ENCODE peak calls at places on chromosomes 16 and 17, in six cellular contexts. One of them, this sample, is unnamed. For H3K9me3, the result is how much of the 10 kb centered on the place peaks cover.

GRCh38 chr16:73068546-73069401 is 20.8 kb upstream of the ZFHX3 start:
- DNase-seq in OCI-LY7: no peak
- DNase-seq in lung: peak
- DNase-seq in upper lobe of right lung: peak
- DNase-seq in Peyer's patch: peak
- DNase-seq in esophagus squamous epithelium: no peak
- DNase-seq in this sample: no peak

GRCh38 chr16:63426275-63426870 is 1390.1 kb upstream of the CDH8 start:
- DNase-seq in lung: no peak
- DNase-seq in upper lobe of right lung: no peak
- DNase-seq in OCI-LY7: no peak
- DNase-seq in Peyer's patch: no peak
- DNase-seq in esophagus squamous epithelium: no peak
- DNase-seq in this sample: no peak

GRCh38 chr17:65371702-65372101 is 189.7 kb downstream of the AXIN2 start:
- DNase-seq in Peyer's patch: no peak
- DNase-seq in OCI-LY7: no peak
- DNase-seq in upper lobe of right lung: peak
- DNase-seq in esophagus squamous epithelium: no peak
- DNase-seq in lung: peak
- DNase-seq in this sample: no peak

GRCh38 chr17:4934173-4934979 is 2.3 kb downstream of the GP1BA start:
- DNase-seq in lung: no peak
- DNase-seq in OCI-LY7: no peak
- DNase-seq in upper lobe of right lung: peak
- DNase-seq in esophagus squamous epithelium: no peak
- DNase-seq in Peyer's patch: no peak
- DNase-seq in this sample: no peak

GRCh38 chr17:77770331-77771105 is 188.0 kb upstream of the TNRC6C start:
- DNase-seq in esophagus squamous epithelium: no peak
- DNase-seq in upper lobe of right lung: no peak
- DNase-seq in OCI-LY7: no peak
- DNase-seq in Peyer's patch: no peak
- DNase-seq in lung: no peak
- DNase-seq in this sample: no peak

GRCh38 chr16:30136971-30137601 is 14.1 kb upstream of the MAPK3 start:
- DNase-seq in upper lobe of right lung: no peak
- DNase-seq in lung: no peak
- DNase-seq in esophagus squamous epithelium: no peak
- DNase-seq in Peyer's patch: no peak
- DNase-seq in OCI-LY7: no peak
- DNase-seq in this sample: no peak

GRCh38 chr17:19762515-19762961 is 14.4 kb upstream of the ALDH3A1 start:
- DNase-seq in esophagus squamous epithelium: no peak
- DNase-seq in lung: peak
- DNase-seq in upper lobe of right lung: peak
- DNase-seq in Peyer's patch: peak
- DNase-seq in OCI-LY7: peak
- DNase-seq in this sample: no peak

GRCh38 chr17:21475555-21475954 is 99.4 kb downstream of the KCNJ12 start:
- DNase-seq in esophagus squamous epithelium: no peak
- DNase-seq in Peyer's patch: no peak
- DNase-seq in upper lobe of right lung: no peak
- DNase-seq in OCI-LY7: no peak
- DNase-seq in lung: no peak
- DNase-seq in this sample: no peak

GRCh38 chr17:1736348-1737281 is 6.1 kb upstream of the SERPINF2 start:
- DNase-seq in upper lobe of right lung: peak
- DNase-seq in OCI-LY7: no peak
- DNase-seq in lung: no peak
- DNase-seq in esophagus squamous epithelium: no peak
- DNase-seq in Peyer's patch: peak
- DNase-seq in this sample: peak

GRCh38 chr17:32275060-32276042 is 9.7 kb downstream of the RHBDL3 start:
- DNase-seq in lung: no peak
- DNase-seq in upper lobe of right lung: no peak
- DNase-seq in Peyer's patch: no peak
- DNase-seq in OCI-LY7: no peak
- DNase-seq in esophagus squamous epithelium: no peak
- DNase-seq in this sample: no peak

GRCh38 chr17:8954339-8954738 is 11.2 kb downstream of the PIK3R5 start:
- DNase-seq in upper lobe of right lung: peak
- DNase-seq in esophagus squamous epithelium: peak
- DNase-seq in lung: peak
- DNase-seq in Peyer's patch: peak
- DNase-seq in OCI-LY7: peak
- DNase-seq in this sample: peak

GRCh38 chr17:7014995-7015586 is 2.7 kb downstream of the RNASEK start:
- DNase-seq in Peyer's patch: peak
- DNase-seq in esophagus squamous epithelium: no peak
- DNase-seq in lung: no peak
- DNase-seq in upper lobe of right lung: no peak
- DNase-seq in OCI-LY7: peak
- DNase-seq in this sample: peak

GRCh38 chr17:82911822-82912221 is 72.0 kb upstream of the ZNF750 start:
- DNase-seq in OCI-LY7: peak
- DNase-seq in upper lobe of right lung: no peak
- DNase-seq in Peyer's patch: no peak
- DNase-seq in esophagus squamous epithelium: no peak
- DNase-seq in lung: no peak
- DNase-seq in this sample: no peak

GRCh38 chr17:66690166-66690565 is 144.8 kb upstream of the CACNG5 start:
- DNase-seq in OCI-LY7: no peak
- DNase-seq in lung: no peak
- DNase-seq in Peyer's patch: no peak
- DNase-seq in upper lobe of right lung: no peak
- DNase-seq in esophagus squamous epithelium: no peak
- DNase-seq in this sample: no peak

GRCh38 chr16:12580809-12581208 is 222.9 kb downstream of the CPPED1 start:
- DNase-seq in OCI-LY7: no peak
- DNase-seq in lung: no peak
- DNase-seq in esophagus squamous epithelium: no peak
- DNase-seq in upper lobe of right lung: no peak
- DNase-seq in Peyer's patch: no peak
- DNase-seq in this sample: no peak

GRCh38 chr16:50463581-50464324 is 84.4 kb upstream of the NKD1 start:
- DNase-seq in esophagus squamous epithelium: no peak
- DNase-seq in OCI-LY7: no peak
- DNase-seq in upper lobe of right lung: peak
- DNase-seq in lung: no peak
- DNase-seq in Peyer's patch: peak
- DNase-seq in this sample: no peak

GRCh38 chr17:81340606-81341346 is 45.7 kb upstream of the SLC38A10 start:
- DNase-seq in OCI-LY7: no peak
- DNase-seq in upper lobe of right lung: no peak
- DNase-seq in Peyer's patch: peak
- DNase-seq in esophagus squamous epithelium: no peak
- DNase-seq in lung: no peak
- DNase-seq in this sample: no peak

GRCh38 chr16:28309811-28310311 is 17.5 kb downstream of the SBK1 start:
- DNase-seq in OCI-LY7: no peak
- DNase-seq in esophagus squamous epithelium: no peak
- DNase-seq in upper lobe of right lung: peak
- DNase-seq in Peyer's patch: peak
- DNase-seq in lung: no peak
- DNase-seq in this sample: peak

GRCh38 chr17:33038740-33039139 is 47.1 kb downstream of the SPACA3 start:
- DNase-seq in Peyer's patch: peak
- DNase-seq in OCI-LY7: peak
- DNase-seq in upper lobe of right lung: no peak
- DNase-seq in esophagus squamous epithelium: no peak
- DNase-seq in lung: no peak
- DNase-seq in this sample: no peak

GRCh38 chr16:2194852-2195315 is 1.5 kb downstream of the CASKIN1 start:
- DNase-seq in lung: peak
- DNase-seq in upper lobe of right lung: no peak
- DNase-seq in esophagus squamous epithelium: no peak
- DNase-seq in Peyer's patch: peak
- DNase-seq in OCI-LY7: peak
- DNase-seq in this sample: no peak

GRCh38 chr16:354971-355441 is 2.5 kb upstream of the AXIN1 start:
- DNase-seq in esophagus squamous epithelium: no peak
- DNase-seq in upper lobe of right lung: no peak
- DNase-seq in lung: no peak
- DNase-seq in Peyer's patch: no peak
- DNase-seq in OCI-LY7: no peak
- DNase-seq in this sample: peak

GRCh38 chr17:1087381-1088241 is 90.7 kb downstream of the TIMM22 start:
- DNase-seq in Peyer's patch: peak
- DNase-seq in lung: peak
- DNase-seq in OCI-LY7: peak
- DNase-seq in esophagus squamous epithelium: no peak
- DNase-seq in upper lobe of right lung: peak
- DNase-seq in this sample: no peak

GRCh38 chr17:58947411-58948208 is 159.1 kb downstream of the TRIM37 start:
- DNase-seq in esophagus squamous epithelium: no peak
- DNase-seq in upper lobe of right lung: no peak
- DNase-seq in OCI-LY7: no peak
- DNase-seq in Peyer's patch: no peak
- DNase-seq in lung: no peak
- DNase-seq in this sample: no peak

GRCh38 chr17:16013943-16014407 is 14.4 kb downstream of the TTC19 start:
- DNase-seq in lung: no peak
- DNase-seq in OCI-LY7: no peak
- DNase-seq in esophagus squamous epithelium: no peak
- DNase-seq in Peyer's patch: no peak
- DNase-seq in upper lobe of right lung: no peak
- DNase-seq in this sample: no peak

DNA sequence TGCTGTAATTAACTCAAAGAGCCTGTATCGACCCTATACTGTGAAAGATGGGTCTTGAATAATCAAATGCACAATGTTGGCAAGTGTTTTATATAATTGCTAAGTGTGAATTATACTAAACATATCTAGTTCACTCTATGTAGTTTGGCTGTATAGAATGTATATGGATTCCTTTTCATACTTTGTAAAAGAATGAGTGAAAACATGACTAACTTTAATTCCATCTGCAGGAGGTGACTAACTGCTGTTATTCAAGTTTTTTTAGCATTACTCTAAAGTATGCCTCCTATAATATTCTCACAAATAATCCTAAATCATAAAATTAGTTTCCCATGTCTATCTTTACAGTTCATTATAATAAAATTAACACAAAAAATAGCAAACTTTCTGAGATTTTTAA is 394.0 kb upstream of the MON1B start:
- DNase-seq in upper lobe of right lung: no peak
- DNase-seq in lung: no peak
- DNase-seq in esophagus squamous epithelium: no peak
- DNase-seq in OCI-LY7: no peak
- DNase-seq in Peyer's patch: no peak
- DNase-seq in this sample: no peak
- H3K9me3 ChIP-seq in upper lobe of right lung: under half
- H3K9me3 ChIP-seq in lung: under half
- H3K9me3 ChIP-seq in esophagus squamous epithelium: under half
- H3K9me3 ChIP-seq in OCI-LY7: under half
- H3K9me3 ChIP-seq in Peyer's patch: under half
- H3K9me3 ChIP-seq in this sample: under half

GRCh38 chr17:76378548-76379274 is 5.7 kb upstream of the SPHK1 start:
- DNase-seq in Peyer's patch: no peak
- DNase-seq in upper lobe of right lung: no peak
- DNase-seq in OCI-LY7: no peak
- DNase-seq in lung: no peak
- DNase-seq in esophagus squamous epithelium: no peak
- DNase-seq in this sample: no peak
- H3K9me3 ChIP-seq in Peyer's patch: under half
- H3K9me3 ChIP-seq in upper lobe of right lung: under half
- H3K9me3 ChIP-seq in OCI-LY7: under half
- H3K9me3 ChIP-seq in lung: under half
- H3K9me3 ChIP-seq in esophagus squamous epithelium: under half
- H3K9me3 ChIP-seq in this sample: under half

GRCh38 chr16:59540621-59541020 is 806.5 kb upstream of the GOT2 start:
- DNase-seq in esophagus squamous epithelium: no peak
- DNase-seq in OCI-LY7: no peak
- DNase-seq in lung: no peak
- DNase-seq in Peyer's patch: no peak
- DNase-seq in upper lobe of right lung: no peak
- DNase-seq in this sample: no peak
- H3K9me3 ChIP-seq in esophagus squamous epithelium: under half
- H3K9me3 ChIP-seq in OCI-LY7: under half
- H3K9me3 ChIP-seq in lung: under half
- H3K9me3 ChIP-seq in Peyer's patch: under half
- H3K9me3 ChIP-seq in upper lobe of right lung: under half
- H3K9me3 ChIP-seq in this sample: under half

DNA sequence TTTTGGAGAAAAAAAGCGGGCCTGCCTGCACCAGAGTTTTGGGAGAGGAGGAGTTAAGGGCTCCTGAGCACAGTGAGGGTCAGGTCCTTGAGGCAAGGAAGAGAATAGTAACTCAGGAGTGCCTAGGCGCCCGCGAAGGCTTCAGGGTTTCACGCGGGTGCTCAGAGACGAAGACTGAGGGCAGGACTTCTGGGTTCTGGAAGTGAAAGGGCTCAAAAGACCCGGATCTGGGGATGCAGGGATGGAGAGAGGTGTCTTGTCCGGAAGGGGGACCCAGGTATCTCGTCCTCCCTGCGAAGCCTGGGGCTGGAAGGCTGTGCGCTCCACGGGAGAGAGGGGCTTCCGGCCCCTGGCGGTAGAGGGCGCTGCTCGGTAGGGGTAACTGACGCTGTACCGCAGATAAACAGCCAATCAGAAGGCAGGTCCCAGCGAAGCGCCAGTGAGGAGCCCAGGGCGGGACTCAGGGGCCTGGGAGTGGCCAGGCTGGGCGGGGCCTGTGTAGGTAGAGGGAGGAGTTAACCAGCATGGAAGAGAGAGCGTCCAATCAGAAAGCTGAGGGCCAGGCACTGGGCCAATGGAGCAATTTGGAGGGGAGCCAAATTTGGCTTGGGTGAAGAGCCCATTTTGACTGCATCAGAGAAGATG is 729 bp downstream of the TGFB1I1 start:
- DNase-seq in esophagus squamous epithelium: no peak
- DNase-seq in Peyer's patch: peak
- DNase-seq in lung: peak
- DNase-seq in upper lobe of right lung: peak
- DNase-seq in OCI-LY7: no peak
- DNase-seq in this sample: no peak
- H3K9me3 ChIP-seq in esophagus squamous epithelium: under half
- H3K9me3 ChIP-seq in Peyer's patch: under half
- H3K9me3 ChIP-seq in lung: under half
- H3K9me3 ChIP-seq in upper lobe of right lung: under half
- H3K9me3 ChIP-seq in OCI-LY7: under half
- H3K9me3 ChIP-seq in this sample: under half

DNA sequence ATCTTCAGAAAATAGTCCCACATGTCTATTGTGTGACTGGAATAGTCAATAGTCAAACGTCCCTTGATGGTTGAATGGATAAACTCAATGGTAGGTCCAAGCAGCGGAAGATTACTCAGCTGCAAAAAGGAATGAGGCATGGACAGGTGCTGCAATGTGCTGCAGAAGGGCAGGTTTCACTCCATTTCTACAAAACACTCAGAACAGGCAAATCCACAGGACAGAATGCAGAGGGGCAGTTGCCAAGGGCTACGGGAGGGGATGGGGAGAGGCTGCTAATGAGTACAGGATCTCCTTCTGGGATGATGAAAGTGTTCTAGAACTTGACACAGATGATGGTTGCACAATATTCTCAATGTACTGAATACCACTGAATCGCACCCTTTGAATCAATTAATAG is 151.0 kb downstream of the RBFOX3 start:
- DNase-seq in Peyer's patch: no peak
- DNase-seq in upper lobe of right lung: no peak
- DNase-seq in esophagus squamous epithelium: no peak
- DNase-seq in OCI-LY7: peak
- DNase-seq in lung: no peak
- DNase-seq in this sample: no peak
- H3K9me3 ChIP-seq in Peyer's patch: under half
- H3K9me3 ChIP-seq in upper lobe of right lung: under half
- H3K9me3 ChIP-seq in esophagus squamous epithelium: under half
- H3K9me3 ChIP-seq in OCI-LY7: under half
- H3K9me3 ChIP-seq in lung: under half
- H3K9me3 ChIP-seq in this sample: under half

This sample was measured in T-helper 17 cell.